ENCODE peak calls at places on chromosomes 5 and 9, in five cellular contexts. B, P, C, L and W are unnamed samples.

GRCh38 chr5:50958852-50959457 is 292.5 kb downstream of the PARP8 start:
- DNase-seq in C (no peak), P (peak; percentile 44), B (no peak), L (peak; percentile 46), W (no peak)

GRCh38 chr5:138402640-138403039 is 36.2 kb upstream of the REEP2 start:
- DNase-seq in L (no peak), P (no peak), B (no peak), C (no peak), W (no peak)

GRCh38 chr5:81021951-81022687 is 62.0 kb downstream of the RASGRF2 start:
- DNase-seq in B (no peak), L (no peak), C (no peak), P (no peak), W (no peak)

GRCh38 chr5:11182441-11183080 is 421.5 kb upstream of the DAP start:
- DNase-seq in B (no peak), L (peak; percentile 25), C (no peak), P (peak; percentile 46), W (no peak)

GRCh38 chr9:128222880-128223670 is 19.9 kb downstream of the DNM1 start:
- DNase-seq in B (no peak), P (no peak), L (no peak), C (no peak), W (no peak)

GRCh38 chr5:178116406-178116885 is 3.1 kb downstream of the N4BP3 start:
- DNase-seq in B (no peak), P (no peak), C (no peak), L (no peak), W (no peak)

GRCh38 chr5:54278979-54279717 is 31.2 kb downstream of the ARL15 start:
- DNase-seq in L (no peak), P (no peak), B (no peak), C (no peak), W (no peak)

GRCh38 chr9:137161558-137162483 is 8.0 kb downstream of the LRRC26 start:
- DNase-seq in P (no peak), C (no peak), B (no peak), L (no peak), W (no peak)

GRCh38 chr5:153523196-153523595 is 32.7 kb downstream of the GRIA1 start:
- DNase-seq in P (peak; percentile 35), B (no peak), L (no peak), C (no peak), W (no peak)

GRCh38 chr5:159576902-159577301 is 246.6 kb upstream of the IL12B start:
- DNase-seq in B (no peak), L (no peak), P (no peak), C (no peak), W (no peak)

GRCh38 chr9:94909250-94909894 is 182.9 kb downstream of the AOPEP start:
- DNase-seq in P (no peak), B (peak; percentile 48), C (no peak), L (no peak), W (no peak)

GRCh38 chr9:107488400-107489143 is 997 bp downstream of the KLF4 start:
- DNase-seq in C (peak; percentile 71), L (peak; percentile 69), P (peak; percentile 47), B (peak; percentile 87), W (no peak)

GRCh38 chr9:5976668-5977397 is 38.6 kb downstream of the RANBP6 start:
- DNase-seq in P (no peak), C (no peak), B (no peak), L (no peak), W (no peak)

GRCh38 chr5:178441486-178442270 is 148.5 kb downstream of the COL23A1 start:
- DNase-seq in B (no peak), P (no peak), C (no peak), L (no peak), W (no peak)

GRCh38 chr5:135993894-135994514 is 34.8 kb upstream of the TGFBI start:
- DNase-seq in B (no peak), C (no peak), L (peak; percentile 70), P (peak; percentile 84), W (no peak)

GRCh38 chr9:88537743-88538055 is 2.7 kb downstream of the NXNL2 start:
- DNase-seq in B (peak; percentile 95), L (no peak), C (no peak), P (peak; percentile 78), W (no peak)

GRCh38 chr9:132543960-132544359 is 38.4 kb upstream of the BARHL1 start:
- DNase-seq in P (no peak), L (no peak), C (no peak), B (no peak), W (no peak)

GRCh38 chr5:160769264-160769663 is 82.7 kb downstream of the ATP10B start:
- DNase-seq in C (no peak), P (no peak), L (no peak), B (no peak), W (no peak)

GRCh38 chr9:89524888-89525385 is 27.0 kb upstream of the SEMA4D start:
- DNase-seq in P (no peak), C (no peak), B (no peak), L (no peak), W (no peak)

GRCh38 chr5:153900703-153901395 is 137.9 kb downstream of the FAM114A2 start:
- DNase-seq in C (peak; percentile 28), L (peak; percentile 85), B (no peak), P (peak; percentile 69), W (no peak)

GRCh38 chr5:149325894-149326293 is 19.4 kb upstream of the GRPEL2 start:
- DNase-seq in L (no peak), P (no peak), C (no peak), B (no peak), W (no peak)
- H3K27ac ChIP-seq in L (no peak overlapping the region), P (no peak overlapping the region), C (no peak overlapping the region), B (no peak overlapping the region), W (peak overlapping the region; percentile 89)

GRCh38 chr5:57843016-57843402 is 360.4 kb upstream of the ACTBL2 start:
- DNase-seq in L (no peak), B (no peak), P (no peak), C (no peak), W (no peak)

GRCh38 chr5:57841671-57842375 is 359.2 kb upstream of the ACTBL2 start:
- DNase-seq in P (peak; percentile 96), C (peak; percentile 46), B (no peak), L (peak; percentile 96), W (peak; percentile 99)

GRCh38 chr5:57842376-57843015 is 359.9 kb upstream of the ACTBL2 start:
- DNase-seq in C (no peak), B (no peak), L (no peak), P (no peak), W (no peak)

GRCh38 chr5:57845025-57845424 is 362.4 kb upstream of the ACTBL2 start:
- DNase-seq in L (no peak), C (no peak), P (no peak), B (no peak), W (no peak)

DNA sequence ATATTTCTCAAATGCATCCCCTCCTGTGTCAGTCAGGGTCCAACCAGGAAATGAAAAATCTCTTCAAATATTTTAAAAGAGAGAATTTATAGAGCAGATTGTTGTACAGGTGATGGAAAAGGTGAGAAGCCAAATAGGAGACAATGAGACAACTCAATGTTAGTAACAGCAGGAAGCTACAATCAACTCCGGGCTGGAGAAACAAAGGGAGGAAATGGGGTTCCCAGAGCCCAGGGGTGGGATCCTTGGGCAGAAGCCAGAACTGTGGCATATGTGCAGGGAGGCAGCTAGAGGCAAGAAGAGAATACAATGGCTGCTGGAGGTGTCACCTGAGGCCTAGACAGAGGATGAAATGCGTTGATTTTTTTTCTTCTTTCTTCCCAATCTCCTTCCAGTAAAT is 361.8 kb upstream of the ACTBL2 start:
- DNase-seq in L (no peak), B (no peak), C (no peak), P (no peak), W (no peak)
- H3K27ac ChIP-seq in L (no peak overlapping the region), B (no peak overlapping the region), C (no peak overlapping the region), P (no peak overlapping the region), W (no peak overlapping the region)

DNA sequence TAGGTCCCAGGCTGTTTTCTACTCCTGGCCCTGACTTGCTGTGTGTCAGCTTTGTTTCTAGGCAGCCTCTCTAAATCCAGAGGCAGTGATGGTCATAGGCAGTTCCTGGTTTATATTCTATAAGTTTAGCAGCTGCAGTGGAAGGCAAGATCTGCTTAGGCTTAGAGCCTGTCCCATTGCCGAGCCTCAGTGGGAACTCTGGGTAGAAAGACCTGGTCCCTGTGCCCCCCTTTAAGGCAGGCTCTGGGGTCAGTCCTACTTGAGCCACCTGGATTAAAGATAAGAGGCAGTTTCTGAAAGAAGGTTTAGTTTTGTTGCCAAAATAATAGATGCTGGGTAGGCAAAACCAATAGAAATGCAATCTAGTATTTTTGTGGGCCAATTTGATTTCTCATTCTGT is 13.6 kb downstream of the MCCC2 start:
- DNase-seq in P (no peak), L (no peak), C (no peak), B (no peak), W (no peak)
- H3K27ac ChIP-seq in P (peak overlapping the region; percentile 88), L (peak overlapping the region; percentile 82), C (peak overlapping the region; percentile 80), B (peak overlapping the region; percentile 9), W (peak overlapping the region; percentile 77)

DNA sequence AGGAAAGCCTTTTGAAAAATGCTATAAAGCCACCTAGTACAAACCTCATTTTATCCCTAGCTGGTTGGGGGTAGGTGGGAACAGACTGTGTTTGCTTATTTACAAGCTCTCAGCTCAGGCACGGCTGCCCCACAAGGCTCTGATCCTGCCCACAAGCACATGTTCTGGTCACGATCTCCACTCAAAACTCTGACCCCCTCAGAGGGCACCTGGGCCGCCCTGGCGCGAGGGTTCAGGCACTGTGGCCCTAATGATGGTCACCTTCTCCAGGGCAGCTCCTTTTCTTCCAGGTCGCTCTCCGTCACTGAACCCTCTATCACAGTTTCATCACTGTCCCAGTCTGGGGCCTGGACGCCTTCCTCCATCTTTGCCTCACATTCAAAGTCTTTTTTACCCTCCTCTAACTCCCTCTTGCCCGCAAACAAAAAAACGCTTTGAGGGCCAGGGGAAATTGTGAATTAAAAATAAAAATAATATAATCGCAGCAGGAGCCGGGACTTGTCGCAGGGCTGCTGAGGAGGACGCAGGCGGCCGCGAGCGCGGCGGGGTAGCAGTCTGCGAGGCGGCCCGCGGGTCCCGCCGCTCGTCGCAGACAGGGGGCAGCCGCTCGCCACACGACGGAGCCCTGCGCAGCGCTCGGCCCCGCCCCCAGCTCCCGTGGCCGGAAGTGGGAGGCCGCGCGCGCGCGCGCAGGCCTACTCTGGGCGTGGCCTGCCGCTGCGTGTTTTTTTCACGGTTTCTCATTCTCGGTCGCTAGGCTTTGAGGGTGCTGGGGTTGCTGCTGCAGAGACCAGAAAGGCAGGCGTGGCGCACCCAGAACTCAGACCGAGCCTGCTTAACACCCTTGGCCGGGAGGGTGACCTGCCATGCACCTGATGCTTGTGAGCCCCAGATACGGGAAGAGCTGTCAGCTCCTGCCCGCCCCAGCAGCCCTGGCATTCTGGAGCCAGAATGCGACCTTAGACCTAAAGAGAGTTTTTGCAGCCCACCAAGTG is at the start of gene ANKRD31:
- DNase-seq in C (peak; percentile 71), P (peak; percentile 40), B (peak; percentile 75), L (peak; percentile 92), W (no peak)
- H3K27ac ChIP-seq in C (peak within 1 kb of the TSS; percentile 75), P (peak within 1 kb of the TSS; percentile 10), B (peak within 1 kb of the TSS; percentile 70), L (peak within 1 kb of the TSS; percentile 64), W (peak within 1 kb of the TSS; percentile 38)